ENCODE peak calls at places on chromosomes 12 and 14, in four cellular contexts. Y, I, Q and H are unnamed samples.

GRCh38 chr12:57796996-57797395 is 14.4 kb downstream of the TSFM start:
- DNase-seq in Q (no peak), Y (no peak), I (no peak), H (no peak)

GRCh38 chr12:99455350-99456037 is 192.1 kb upstream of the GARIN6 start:
- DNase-seq in Y (no peak), I (no peak), Q (no peak), H (no peak)

GRCh38 chr12:114395755-114396152 is 10.2 kb downstream of the TBX5 start:
- DNase-seq in Y (no peak), Q (no peak), I (no peak), H (no peak)

GRCh38 chr14:77883479-77884238 is 83.8 kb downstream of the ADCK1 start:
- DNase-seq in Q (no peak), I (no peak), Y (peak), H (no peak)

GRCh38 chr14:106506901-106507305 is 980.5 kb downstream of the TMEM121 start:
- DNase-seq in I (no peak), Q (peak), Y (no peak), H (no peak)

GRCh38 chr12:49098035-49098451 is 3.4 kb upstream of the DHH start:
- DNase-seq in Y (peak), Q (peak), I (peak), H (peak)

GRCh38 chr12:14403711-14404164 is 38.3 kb downstream of the ATF7IP start:
- DNase-seq in Q (no peak), I (peak), Y (peak), H (no peak)

GRCh38 chr14:99991306-99991705 is 73.9 kb upstream of the EVL start:
- DNase-seq in Y (no peak), I (no peak), Q (no peak), H (no peak)

GRCh38 chr12:120630139-120630895 is 10.1 kb upstream of the CABP1 start:
- DNase-seq in I (no peak), Y (no peak), Q (no peak), H (no peak)

GRCh38 chr12:7441216-7441615 is 2.7 kb downstream of the CD163L1 start:
- DNase-seq in Y (no peak), Q (no peak), I (no peak), H (no peak)

GRCh38 chr14:30521899-30522736 is 36.8 kb upstream of the G2E3 start:
- DNase-seq in Y (peak), I (no peak), Q (no peak), H (peak)

GRCh38 chr12:67449591-67450052 is 180.5 kb downstream of the CAND1 start:
- DNase-seq in Y (no peak), Q (peak), I (no peak), H (no peak)

GRCh38 chr12:70646850-70647249 is 9.6 kb upstream of the PTPRB start:
- DNase-seq in Y (no peak), I (no peak), Q (no peak), H (no peak)

GRCh38 chr14:35533357-35534129 is 421 bp upstream of the INSM2 start:
- DNase-seq in Y (peak), Q (peak), I (peak), H (peak)

GRCh38 chr12:50419112-50419909 is 18.6 kb downstream of the LARP4 start:
- DNase-seq in I (no peak), Y (no peak), Q (no peak), H (no peak)

GRCh38 chr14:64423987-64424386 is 35.8 kb downstream of the MTHFD1 start:
- DNase-seq in I (no peak), Q (no peak), Y (no peak), H (no peak)

GRCh38 chr12:111069886-111070285 is 149.5 kb upstream of the MYL2 start:
- DNase-seq in Y (no peak), Q (no peak), I (no peak), H (no peak)

GRCh38 chr12:39393179-39393578 is 49.7 kb downstream of the KIF21A start:
- DNase-seq in I (no peak), Q (no peak), Y (no peak), H (no peak)

GRCh38 chr12:4267904-4268548 is 5.5 kb upstream of the CCND2 start:
- DNase-seq in Y (no peak), Q (no peak), I (no peak), H (no peak)

GRCh38 chr12:56150563-56150962 is 1.8 kb upstream of the MYL6B start:
- DNase-seq in Y (no peak), I (no peak), Q (no peak), H (no peak)

GRCh38 chr12:58509116-58509885 is 411.0 kb downstream of the LRIG3 start:
- DNase-seq in Q (no peak), Y (no peak), I (no peak), H (no peak)